ENCODE peak calls at places on chromosome 12, in four cellular contexts. M, L, G and S are unnamed samples.

GRCh38 chr12:93783827-93784226 is 106.7 kb downstream of the CRADD start:
- DNase-seq in M (no peak), L (no peak), G (no peak), S (no peak)

GRCh38 chr12:127389923-127390322 is 877.0 kb upstream of the TMEM132C start:
- DNase-seq in M (no peak), L (peak; percentile 18), G (peak; percentile 10), S (peak; percentile 60)

GRCh38 chr12:578743-579449 is 84.3 kb downstream of the NINJ2 start:
- DNase-seq in M (no peak), L (peak; percentile 44), G (no peak), S (peak; percentile 50)

GRCh38 chr12:56338643-56339422 is at the start of gene IL23A:
- DNase-seq in M (peak; percentile 96), L (peak; percentile 93), G (no peak), S (no peak)

GRCh38 chr12:162467-163307 is 51.3 kb downstream of the SLC6A12 start:
- DNase-seq in M (no peak), L (no peak), G (no peak), S (no peak)

GRCh38 chr12:21602774-21603173 is 1.9 kb downstream of the GYS2 start:
- DNase-seq in M (no peak), L (no peak), G (no peak), S (no peak)

GRCh38 chr12:25785164-25785563 is 173.3 kb upstream of the RASSF8 start:
- DNase-seq in M (no peak), L (peak; percentile 72), G (no peak), S (no peak)

GRCh38 chr12:54376596-54377468 is 7.7 kb downstream of the ZNF385A start:
- DNase-seq in M (no peak), L (no peak), G (no peak), S (no peak)

GRCh38 chr12:14367097-14367661 is 1.7 kb downstream of the ATF7IP start:
- DNase-seq in M (peak; percentile 34), L (peak; percentile 49), G (no peak), S (no peak)

GRCh38 chr12:27592548-27592947 is 68.5 kb downstream of the PPFIBP1 start:
- DNase-seq in M (no peak), L (peak; percentile 97), G (no peak), S (no peak)

GRCh38 chr12:129964826-129965457 is 61.1 kb upstream of the TMEM132D start:
- DNase-seq in M (peak; percentile 36), L (peak; percentile 2), G (no peak), S (peak; percentile 37)

GRCh38 chr12:110320548-110320947 is 39.5 kb downstream of the ATP2A2 start:
- DNase-seq in M (no peak), L (no peak), G (no peak), S (no peak)

GRCh38 chr12:116368196-116369194 is 91.0 kb upstream of the MED13L start:
- DNase-seq in M (no peak), L (no peak), G (no peak), S (peak; percentile 65)

GRCh38 chr12:5026342-5026938 is 17.2 kb upstream of the KCNA5 start:
- DNase-seq in M (no peak), L (no peak), G (no peak), S (no peak)

GRCh38 chr12:58189030-58189429 is 247.7 kb downstream of the ATP23 start:
- DNase-seq in M (no peak), L (peak; percentile 80), G (no peak), S (no peak)

GRCh38 chr12:24948452-24948815 is 467 bp downstream of the BCAT1 start:
- DNase-seq in M (no peak), L (peak; percentile 23), G (no peak), S (no peak)

GRCh38 chr12:49364989-49365388 is 2.3 kb upstream of the SPATS2 start:
- DNase-seq in M (no peak), L (peak; percentile 89), G (no peak), S (no peak)

GRCh38 chr12:122527478-122527944 is 462 bp downstream of the KNTC1 start:
- DNase-seq in M (peak; percentile 46), L (peak; percentile 34), G (no peak), S (no peak)

GRCh38 chr12:120751389-120751788 is 25.8 kb downstream of the ACADS start:
- DNase-seq in M (no peak), L (no peak), G (no peak), S (no peak)